ENCODE peak calls at places on chromosome 20, in four cellular contexts. U, H, R and G are unnamed samples.

GRCh38 chr20:37984018-37984785 is 49.1 kb downstream of the TTI1 start:
- DNase-seq in U (no peak), H (no peak), R (no peak), G (no peak)

GRCh38 chr20:41664584-41664983 is 46.4 kb upstream of the CHD6 start:
- DNase-seq in H (no peak), R (no peak), U (peak), G (peak)

GRCh38 chr20:1005452-1006027 is 3.4 kb upstream of the RSPO4 start:
- DNase-seq in U (peak), H (peak), R (peak), G (peak)

GRCh38 chr20:20450461-20451027 is 82.6 kb downstream of the INSM1 start:
- DNase-seq in U (no peak), H (no peak), R (no peak), G (no peak)

GRCh38 chr20:7989379-7989778 is 30.2 kb downstream of the TMX4 start:
- DNase-seq in R (no peak), U (no peak), H (no peak), G (no peak)

GRCh38 chr20:19504251-19504650 is 253.8 kb upstream of the RIN2 start:
- DNase-seq in R (no peak), H (no peak), U (no peak), G (no peak)

GRCh38 chr20:52889225-52889624 is 82.9 kb upstream of the TSHZ2 start:
- DNase-seq in H (no peak), U (no peak), R (no peak), G (no peak)

GRCh38 chr20:59087829-59088433 is 45.3 kb upstream of the PRELID3B start:
- DNase-seq in U (peak), R (peak), H (peak), G (peak)

GRCh38 chr20:11379257-11380011 is 538.3 kb upstream of the BTBD3 start:
- DNase-seq in U (peak), R (peak), H (peak), G (no peak)

GRCh38 chr20:35257175-35257909 is 20.6 kb downstream of the MMP24OS start:
- DNase-seq in U (no peak), R (no peak), H (no peak), G (peak)

GRCh38 chr20:59253325-59253724 is 47.1 kb upstream of the EDN3 start:
- DNase-seq in R (no peak), H (no peak), U (no peak), G (no peak)

GRCh38 chr20:46406986-46407670 is 713 bp upstream of the ELMO2 start:
- DNase-seq in U (no peak), R (no peak), H (no peak), G (peak)

GRCh38 chr20:62303327-62304226 is 780 bp downstream of the ADRM1 start:
- DNase-seq in R (no peak), H (peak), U (peak), G (no peak)

GRCh38 chr20:62303049-62303326 is 191 bp downstream of the ADRM1 start:
- DNase-seq in R (no peak), H (no peak), U (no peak), G (no peak)

GRCh38 chr20:62305765-62306431 is 3.1 kb downstream of the ADRM1 start:
- DNase-seq in R (no peak), U (no peak), H (no peak), G (no peak)

GRCh38 chr20:62305149-62305764 is 2.5 kb downstream of the ADRM1 start:
- DNase-seq in H (no peak), R (no peak), U (peak), G (no peak)

DNA sequence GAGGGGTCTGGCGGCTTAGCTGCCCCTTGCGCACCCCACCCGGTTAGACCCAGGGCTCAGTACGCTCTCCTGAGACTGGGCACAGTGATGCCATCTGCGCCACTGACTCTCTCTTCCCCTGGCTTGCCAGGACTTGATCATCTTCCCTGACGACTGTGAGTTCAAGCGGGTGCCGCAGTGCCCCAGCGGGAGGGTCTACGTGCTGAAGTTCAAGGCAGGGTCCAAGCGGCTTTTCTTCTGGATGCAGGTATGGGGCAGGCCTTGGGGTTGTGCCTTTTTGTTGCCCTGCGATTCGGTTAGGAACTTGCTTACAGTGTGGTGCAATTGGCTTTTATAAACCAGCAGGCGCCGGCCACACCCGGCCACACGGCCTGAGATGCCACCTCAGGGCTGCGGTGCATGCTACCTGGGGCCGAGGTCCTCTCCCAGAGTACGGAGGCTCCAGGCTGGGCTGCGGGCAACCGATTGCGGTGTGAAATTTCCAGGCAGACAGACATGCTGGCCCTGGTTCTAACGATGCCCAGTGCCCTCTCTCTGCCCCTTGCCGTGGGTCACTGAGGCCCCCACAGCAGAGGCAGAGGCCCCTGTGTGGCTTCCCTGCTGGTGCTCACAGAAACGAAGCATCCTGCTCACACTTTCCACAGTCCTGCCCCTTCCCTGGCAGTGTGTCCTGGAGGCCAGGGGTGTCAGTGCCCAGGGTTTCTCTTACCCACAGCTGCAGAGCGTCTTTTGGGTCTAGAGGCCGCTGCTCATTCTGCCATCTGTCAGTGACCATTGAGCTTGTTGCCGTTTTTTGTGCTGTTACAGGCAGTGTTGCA is 1.7 kb downstream of the ADRM1 start:
- DNase-seq in H (no peak), R (no peak), U (no peak), G (no peak)
- H3K4ac ChIP-seq in H (no peak), R (no peak), U (no peak), G (no peak)

GRCh38 chr20:31664696-31665354 is 27.1 kb downstream of the COX4I2 start:
- DNase-seq in R (no peak), U (no peak), H (no peak), G (no peak)

GRCh38 chr20:31665753-31666152 is 28.0 kb downstream of the COX4I2 start:
- DNase-seq in H (no peak), U (no peak), R (no peak), G (no peak)

GRCh38 chr20:31663838-31664695 is 26.4 kb downstream of the COX4I2 start:
- DNase-seq in U (peak), H (no peak), R (no peak), G (no peak)

GRCh38 chr20:31667315-31668285 is 29.9 kb downstream of the COX4I2 start:
- DNase-seq in U (no peak), H (no peak), R (no peak), G (no peak)

DNA sequence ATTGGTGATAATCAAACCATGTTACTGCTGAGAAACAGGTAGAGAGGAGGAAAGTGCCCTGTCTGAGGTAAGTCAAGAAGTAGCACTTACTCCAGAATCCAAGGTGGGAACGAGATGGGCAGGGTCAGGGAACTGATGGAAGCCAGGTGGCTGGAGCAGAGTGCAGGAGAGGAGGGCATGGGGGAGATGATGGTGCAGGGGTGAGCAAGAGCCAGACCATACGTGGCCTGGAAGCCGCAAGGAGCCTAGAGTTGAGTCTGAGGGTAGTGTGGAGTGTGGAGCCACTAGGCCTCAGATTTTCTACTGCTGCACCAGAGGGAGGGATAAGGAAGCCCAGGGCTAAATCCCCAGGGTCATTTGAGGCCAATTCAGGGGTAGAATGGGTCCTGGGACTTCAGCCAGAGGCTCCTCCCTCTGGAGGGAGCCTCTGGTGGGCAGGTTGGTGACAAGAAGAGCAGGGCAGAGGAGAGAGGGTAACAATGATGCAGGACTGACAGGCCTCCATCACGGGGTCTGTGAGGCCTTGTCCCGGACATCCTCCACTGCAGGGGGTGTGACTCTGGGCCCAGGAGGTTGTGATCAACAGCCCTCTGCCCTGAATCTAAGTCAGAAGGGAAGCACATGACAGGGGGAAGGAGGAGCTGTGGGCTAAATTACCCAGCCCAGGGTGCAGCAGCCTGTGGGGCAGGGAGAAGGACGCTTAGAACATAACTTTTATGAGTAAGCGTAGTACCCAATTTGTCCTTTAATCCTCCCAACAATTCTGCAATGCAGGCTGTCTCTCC is 28.7 kb downstream of the COX4I2 start:
- DNase-seq in H (no peak), R (no peak), U (peak), G (no peak)
- H3K4ac ChIP-seq in H (no peak), R (no peak), U (no peak), G (no peak)

DNA sequence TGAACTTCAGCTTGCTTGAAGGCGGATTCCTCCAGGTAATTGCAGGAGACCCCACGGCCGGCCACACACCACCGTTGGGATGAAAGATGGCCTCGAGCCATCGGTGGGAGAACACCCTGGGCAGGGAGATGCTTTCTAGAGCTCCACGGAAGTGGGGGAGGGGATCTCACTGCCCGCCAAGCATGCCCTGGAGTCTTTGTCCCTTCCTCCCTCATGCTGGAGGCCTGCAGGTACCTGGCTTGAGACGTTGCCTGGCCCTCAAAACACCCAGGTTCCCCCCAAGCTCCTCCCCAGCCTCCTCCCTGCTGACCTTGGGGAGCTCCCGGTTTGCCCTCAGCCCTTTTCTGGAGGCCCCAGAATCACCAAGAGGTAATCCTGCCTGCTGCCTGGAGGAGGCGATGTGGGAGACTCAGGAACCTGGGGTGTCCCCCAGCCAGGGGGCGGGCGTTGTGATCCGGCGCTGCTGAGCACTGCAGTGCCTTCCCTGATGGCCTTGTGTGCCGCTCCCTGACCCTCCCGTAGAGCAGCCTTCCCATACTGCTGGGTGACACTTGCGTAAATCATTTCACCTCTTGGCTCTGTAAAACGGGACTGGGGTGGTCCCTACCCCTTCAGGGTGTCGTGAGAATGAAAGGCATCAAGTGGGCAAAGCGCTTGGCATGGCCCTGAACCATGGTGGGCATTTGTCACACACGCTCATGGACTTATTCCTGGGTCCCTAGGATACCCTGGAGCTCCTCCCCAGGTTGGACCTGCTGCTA is 91.4 kb downstream of the CEBPB start:
- DNase-seq in H (peak), U (peak), R (no peak), G (no peak)
- H3K4ac ChIP-seq in H (no peak), U (no peak), R (no peak), G (peak)

DNA sequence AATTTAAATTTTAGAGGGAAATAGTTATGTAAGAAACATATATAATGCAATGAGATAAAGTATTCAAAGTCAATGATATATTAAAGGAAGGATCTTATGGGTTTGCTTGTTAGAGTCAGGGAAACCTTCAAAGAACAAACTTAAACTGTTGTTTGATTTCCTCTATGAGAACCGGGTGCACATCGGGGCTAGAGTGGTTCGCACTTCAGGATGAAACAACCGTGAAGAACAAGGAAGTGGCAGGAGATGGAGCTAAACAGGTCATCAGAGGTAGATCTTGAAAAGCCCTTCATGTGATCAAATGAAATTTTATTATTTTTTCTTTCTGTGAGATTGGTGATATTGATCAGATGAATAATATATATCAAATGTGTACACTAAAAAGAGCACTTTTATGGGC is 951.9 kb upstream of the FLRT3 start:
- DNase-seq in U (no peak), R (no peak), H (no peak), G (no peak)
- H3K4ac ChIP-seq in U (no peak), R (no peak), H (no peak), G (no peak)

DNA sequence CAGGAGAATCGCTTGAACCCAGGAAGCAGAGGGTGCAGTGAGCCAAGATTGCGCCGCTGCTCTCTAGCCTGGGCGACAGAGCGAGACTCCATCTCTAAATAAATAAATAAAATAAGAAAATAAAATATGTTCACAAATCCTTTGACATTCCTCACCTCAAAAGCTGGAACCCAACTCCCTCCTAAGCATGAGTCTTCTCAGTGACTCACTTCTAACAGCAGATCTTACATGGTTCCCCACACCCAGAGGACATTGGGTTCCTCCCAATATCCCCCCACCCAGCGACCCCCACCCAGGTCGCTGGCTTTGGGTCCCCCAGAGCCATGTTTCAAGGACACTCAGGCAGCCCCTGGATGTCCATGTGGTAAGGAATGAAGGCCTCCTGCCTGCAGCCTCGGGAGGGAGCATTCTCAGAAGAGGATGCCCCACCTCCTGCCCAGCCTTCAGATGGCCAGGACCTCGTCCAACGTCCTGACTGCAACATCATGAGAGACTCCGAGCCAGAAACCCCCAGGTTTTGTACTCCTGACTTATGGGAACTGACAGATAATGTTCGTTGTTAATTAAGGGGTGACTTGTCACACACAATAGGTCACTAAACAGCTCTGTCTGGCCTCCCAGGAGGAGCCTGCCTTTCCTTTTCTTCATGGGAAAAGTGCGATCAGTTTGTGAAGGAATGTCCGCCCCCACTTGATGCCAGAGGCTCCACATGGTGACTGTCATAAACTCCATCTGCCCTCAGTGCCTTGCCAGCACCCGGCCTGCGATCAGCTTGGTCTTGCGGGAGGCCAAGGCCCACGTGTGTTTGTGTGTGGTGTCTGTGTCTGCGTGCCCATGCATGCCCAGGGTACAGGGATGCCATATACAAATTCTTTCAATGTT is 10.1 kb upstream of the GMEB2 start:
- DNase-seq in H (no peak), R (no peak), U (no peak), G (peak)
- H3K4ac ChIP-seq in H (no peak), R (no peak), U (no peak), G (peak)

DNA sequence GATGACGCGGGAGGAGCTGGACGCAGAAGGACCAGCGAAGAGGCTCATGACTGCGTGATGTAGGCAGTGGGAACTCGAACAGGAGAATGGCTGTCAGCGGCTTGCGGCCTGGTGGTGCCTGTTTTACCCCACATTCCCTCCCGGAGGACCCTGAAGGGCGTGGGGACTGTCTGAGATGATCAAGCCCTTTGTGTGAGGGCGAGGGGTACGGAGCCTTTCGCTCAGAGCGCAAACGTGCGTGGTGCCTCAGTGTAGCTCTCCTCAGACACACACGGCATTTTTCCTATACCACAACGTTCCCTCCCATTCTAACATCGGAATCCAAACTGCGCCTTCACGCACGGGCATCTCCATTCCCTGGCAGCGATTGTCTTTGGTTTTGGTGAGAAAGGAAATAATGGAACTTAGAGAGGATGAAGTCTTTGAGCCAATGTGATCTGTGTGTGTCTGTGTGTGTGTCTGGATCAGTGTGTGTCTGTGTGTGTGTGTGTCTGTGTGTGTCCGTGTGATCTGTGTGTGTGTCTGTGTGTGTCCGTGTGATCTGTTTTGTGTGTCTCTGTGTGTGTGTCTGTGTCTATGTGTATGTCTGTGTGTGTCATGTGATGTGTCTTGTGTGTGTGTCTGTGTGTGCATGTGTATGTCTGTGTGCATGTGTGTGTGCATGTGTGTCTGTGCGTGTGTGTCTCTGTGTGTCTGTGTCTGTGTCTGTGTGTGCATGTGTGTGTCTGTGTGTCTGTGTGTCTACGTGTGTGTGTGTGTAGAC is 5.3 kb downstream of the PTK6 start:
- DNase-seq in H (no peak), R (no peak), U (no peak), G (no peak)
- H3K4ac ChIP-seq in H (no peak), R (no peak), U (no peak), G (no peak)